ENCODE peak calls at places on chromosomes 16 and 17, in six cellular contexts. D is GM23338; Y is activated CD8-positive, alpha-beta memory T cell treated with anti-CD3 and anti-CD28 coated beads, Interleukin-2, amount 10 ng/mL, durations not matched to agents 7 days and 5 days; I is aorta; X is left cardiac atrium; G is RWPE2. J is an unnamed sample.

GRCh38 chr16:2955779-2956565 is 8.1 kb upstream of the KREMEN2 start:
- ATAC-seq in D (peak; percentile 66), Y (no peak), I (no peak), X (no peak), G (no peak), J (no peak)

GRCh38 chr17:38533706-38534497 is 71.8 kb downstream of the SRCIN1 start:
- ATAC-seq in D (peak; percentile 43), Y (no peak), I (no peak), X (no peak), G (no peak), J (no peak)

GRCh38 chr16:49464093-49464492 is 90.5 kb downstream of the C16orf78 start:
- ATAC-seq in D (no peak), Y (peak; percentile 5), I (no peak), X (no peak), G (no peak), J (no peak)

GRCh38 chr17:82751171-82751570 is 694 bp upstream of the TBCD start:
- ATAC-seq in D (peak; percentile 5), Y (peak; percentile 59), I (no peak), X (no peak), G (peak; percentile 18), J (peak; percentile 30)

GRCh38 chr16:67694611-67695010 is 24.5 kb downstream of the GFOD2 start:
- ATAC-seq in D (no peak), Y (no peak), I (no peak), X (no peak), G (no peak), J (no peak)

GRCh38 chr17:72931163-72931562 is 161.3 kb downstream of the SLC39A11 start:
- ATAC-seq in D (peak; percentile 75), Y (peak; percentile 84), I (no peak), X (no peak), G (no peak), J (no peak)

GRCh38 chr17:34997355-34997862 is 17.1 kb downstream of the LIG3 start:
- ATAC-seq in D (no peak), Y (no peak), I (peak; percentile 83), X (peak; percentile 82), G (no peak), J (peak; percentile 82)

GRCh38 chr16:56093055-56093454 is 98.2 kb upstream of the GNAO1 start:
- ATAC-seq in D (no peak), Y (no peak), I (no peak), X (no peak), G (peak; percentile 40), J (no peak)

GRCh38 chr17:72039490-72039889 is 81.3 kb upstream of the SOX9 start:
- ATAC-seq in D (no peak), Y (no peak), I (no peak), X (no peak), G (no peak), J (no peak)

J was measured in gastroesophageal sphincter.